ENCODE peak calls at places on chromosome 9, in seven cellular contexts. L is fibroblast of lung, R is tibial nerve, T is small intestine, M is aorta, C is adrenal gland, Q is body of pancreas. K is an unnamed sample.

GRCh38 chr9:27337833-27338526 is 41.0 kb upstream of the EQTN start:
- DNase-seq in T (peak; percentile 66), M (no peak), Q (no peak), R (no peak), C (peak; percentile 23), L (no peak), K (no peak)

GRCh38 chr9:136531904-136532798 is 13.7 kb downstream of the NOTCH1 start:
- DNase-seq in T (peak; percentile 53), C (no peak), L (no peak), R (no peak), Q (no peak), M (no peak), K (no peak)

GRCh38 chr9:120388000-120388855 is 191.7 kb downstream of the CDK5RAP2 start:
- DNase-seq in R (no peak), M (no peak), L (no peak), T (no peak), C (no peak), Q (no peak), K (no peak)

GRCh38 chr9:97310023-97310422 is 2.6 kb downstream of the CCDC180 start:
- DNase-seq in L (no peak), Q (no peak), T (no peak), C (no peak), R (no peak), M (no peak), K (no peak)

GRCh38 chr9:75658301-75658919 is 232.1 kb upstream of the PCSK5 start:
- DNase-seq in Q (no peak), R (no peak), L (peak; percentile 8), C (no peak), M (no peak), T (no peak), K (no peak)

GRCh38 chr9:122086873-122087272 is 6.2 kb downstream of the TTLL11 start:
- DNase-seq in Q (no peak), L (no peak), T (no peak), M (no peak), C (no peak), R (no peak), K (no peak)

GRCh38 chr9:61674465-61674864 is 484.6 kb downstream of the SPATA31A7 start:
- DNase-seq in R (no peak), T (no peak), C (no peak), M (peak; percentile 67), Q (no peak), L (no peak), K (no peak)

GRCh38 chr9:69299316-69299715 is 25.7 kb upstream of the ENTREP1 start:
- DNase-seq in R (no peak), T (no peak), L (no peak), C (no peak), M (no peak), Q (no peak), K (no peak)

GRCh38 chr9:131395027-131395744 is 1.3 kb downstream of the PRRC2B start:
- DNase-seq in L (peak; percentile 38), Q (peak; percentile 71), R (no peak), M (peak; percentile 60), T (peak; percentile 63), C (no peak), K (no peak)

DNA sequence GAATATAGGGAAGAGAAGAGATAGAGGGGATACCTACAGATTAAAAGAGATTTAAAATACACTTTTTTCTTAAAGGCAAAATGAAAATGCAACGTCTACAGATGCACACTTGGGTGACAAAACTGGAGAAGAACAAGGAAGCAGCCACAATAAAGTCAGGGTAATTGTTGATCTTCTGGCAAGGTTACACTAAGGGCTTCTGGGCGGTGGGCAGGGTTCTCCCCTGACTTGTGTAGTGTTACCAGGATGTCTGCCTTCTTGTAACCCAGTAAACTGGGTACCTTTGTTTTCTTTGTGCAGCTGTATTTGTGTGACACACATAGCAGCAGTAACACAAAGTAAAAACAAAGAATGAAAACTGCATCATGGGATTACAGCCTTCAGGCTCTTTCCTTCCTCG is 37.8 kb downstream of the EPB41L4B start:
- DNase-seq in M (no peak), L (no peak), C (no peak), Q (no peak), R (no peak), T (no peak), K (no peak)
- H3K27me3 ChIP-seq in M (no peaks in the 10 kb centered on the region), L (no peaks in the 10 kb centered on the region), C (no peaks in the 10 kb centered on the region), Q (no peaks in the 10 kb centered on the region), R (no peaks in the 10 kb centered on the region), T (no peaks in the 10 kb centered on the region), K (no peaks in the 10 kb centered on the region)

DNA sequence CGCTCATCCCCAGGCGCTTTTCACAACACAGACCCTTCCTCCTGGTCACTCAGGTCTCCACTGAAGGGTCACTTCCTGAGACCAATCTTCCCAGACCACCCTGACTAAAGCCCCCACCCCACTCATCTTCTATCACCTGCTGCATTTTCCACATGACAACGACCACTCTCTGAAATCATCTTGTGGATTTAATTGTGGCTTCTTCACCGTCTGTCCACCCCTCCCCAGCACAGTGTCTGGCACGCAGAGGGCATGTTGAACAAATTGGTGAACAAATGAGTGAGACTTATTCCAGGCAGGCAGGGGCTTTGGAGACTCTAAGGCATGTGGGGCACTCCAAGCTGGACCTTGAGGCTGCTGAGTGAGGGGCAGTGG is 8.8 kb downstream of the BARX1 start:
- DNase-seq in C (no peak), Q (no peak), T (no peak), L (no peak), M (no peak), R (no peak), K (no peak)
- H3K4me3 ChIP-seq in C (no peak overlapping the region), Q (no peak overlapping the region), T (no peak overlapping the region), L (no peak overlapping the region), M (no peak overlapping the region), R (no peak overlapping the region), K (no peak overlapping the region)

GRCh38 chr9:126605792-126606482 is 7.8 kb upstream of the LMX1B start:
- DNase-seq in R (no peak), L (no peak), M (peak; percentile 42), T (no peak), C (no peak), Q (no peak), K (no peak)

GRCh38 chr9:126607731-126608130 is 6.0 kb upstream of the LMX1B start:
- DNase-seq in C (no peak), Q (no peak), T (no peak), R (no peak), M (peak; percentile 30), L (no peak), K (no peak)

GRCh38 chr9:126608551-126608950 is 5.2 kb upstream of the LMX1B start:
- DNase-seq in T (no peak), C (no peak), R (no peak), L (no peak), Q (no peak), M (peak; percentile 51), K (no peak)

GRCh38 chr9:126606483-126606870 is 7.3 kb upstream of the LMX1B start:
- DNase-seq in C (no peak), M (no peak), R (no peak), T (no peak), L (no peak), Q (no peak), K (no peak)

DNA sequence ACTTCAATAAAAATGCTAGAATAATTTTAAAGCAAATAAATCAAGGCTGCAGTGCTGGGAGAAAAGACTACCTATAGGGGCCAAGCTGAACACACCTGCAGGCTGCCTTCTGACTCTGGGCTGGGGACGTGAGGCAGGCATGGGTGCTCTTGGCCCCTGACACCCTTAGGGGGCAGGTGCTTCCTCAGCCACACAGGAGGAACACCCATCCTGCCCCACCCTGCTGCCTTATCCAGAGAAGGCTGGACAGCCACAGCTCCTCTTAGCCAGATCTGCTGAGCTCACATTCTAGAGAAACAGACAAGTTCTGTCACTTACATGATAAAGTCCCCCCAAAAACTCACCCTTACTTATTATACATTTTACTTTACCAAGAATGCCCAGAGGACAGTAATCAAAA is 6.6 kb upstream of the LMX1B start:
- DNase-seq in C (no peak), L (no peak), R (no peak), T (no peak), M (peak; percentile 45), Q (no peak), K (no peak)
- H3K27me3 ChIP-seq in C (peaks cover 25% of the 10 kb centered on the region), L (peaks cover 37% of the 10 kb centered on the region), R (peaks cover 49% of the 10 kb centered on the region), T (peaks cover 7% of the 10 kb centered on the region), M (no peaks in the 10 kb centered on the region), Q (no peaks in the 10 kb centered on the region), K (peaks cover 7% of the 10 kb centered on the region)

GRCh38 chr9:138022756-138023393 is 145.3 kb downstream of the CACNA1B start:
- DNase-seq in R (no peak), T (no peak), M (peak; percentile 75), Q (no peak), C (no peak), L (no peak), K (no peak)
- H3K4me3 ChIP-seq in R (no peak overlapping the region), T (peak overlapping the region; percentile 29), M (no peak overlapping the region), Q (no peak overlapping the region), C (no peak overlapping the region), L (no peak overlapping the region), K (no peak overlapping the region)

GRCh38 chr9:124040935-124041816 is 29.6 kb downstream of the LHX2 start:
- DNase-seq in R (peak; percentile 39), Q (peak; percentile 64), M (peak; percentile 84), C (peak; percentile 43), T (no peak), L (no peak), K (peak; percentile 24)
- H3K27me3 ChIP-seq in R (peaks cover 95% of the 10 kb centered on the region), Q (no peaks in the 10 kb centered on the region), M (no peaks in the 10 kb centered on the region), C (peaks cover 29% of the 10 kb centered on the region), T (no peaks in the 10 kb centered on the region), L (peaks cover 32% of the 10 kb centered on the region), K (no peaks in the 10 kb centered on the region)

DNA sequence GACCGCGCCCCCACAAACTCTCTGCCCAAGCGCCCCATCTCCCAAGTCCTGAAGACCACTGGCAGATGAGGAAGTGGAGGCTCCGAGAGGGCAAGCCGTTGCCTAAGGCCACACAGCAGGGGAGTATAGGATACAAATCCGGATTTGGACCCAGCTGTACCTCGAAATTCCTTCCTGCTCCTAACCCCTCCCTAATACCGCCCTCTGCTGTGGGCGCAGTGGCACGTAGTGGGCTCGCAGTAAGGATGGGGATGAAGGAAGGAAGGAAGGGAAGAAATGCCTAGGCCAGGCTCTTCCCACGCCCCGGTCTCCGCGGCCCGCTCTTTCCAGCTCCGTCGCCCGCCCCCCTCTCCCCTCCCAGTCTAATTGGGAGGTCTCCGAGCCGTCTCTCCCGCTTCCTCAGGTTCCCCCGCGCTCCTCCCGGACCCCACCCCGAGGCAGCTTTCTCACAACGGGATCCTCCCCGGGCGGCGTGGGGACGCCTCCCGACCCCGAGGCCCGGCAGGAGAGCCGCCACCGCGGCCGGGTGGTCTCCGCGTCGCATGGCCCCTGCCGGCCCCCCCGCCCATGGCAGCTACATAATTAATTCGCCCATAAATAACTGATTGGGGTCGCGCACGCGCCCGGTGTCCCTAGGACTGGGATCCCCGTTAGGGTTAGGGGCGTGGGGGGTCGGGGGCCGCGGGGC is 138.9 kb downstream of the C9orf50 start:
- DNase-seq in L (peak; percentile 56), M (peak; percentile 83), C (no peak), T (no peak), R (no peak), Q (peak; percentile 40), K (peak; percentile 66)
- H3K4me3 ChIP-seq in L (no peak overlapping the region), M (peak overlapping the region; percentile 30), C (no peak overlapping the region), T (peak overlapping the region; percentile 61), R (peak overlapping the region; percentile 63), Q (peak overlapping the region; percentile 25), K (peak overlapping the region; percentile 50)

DNA sequence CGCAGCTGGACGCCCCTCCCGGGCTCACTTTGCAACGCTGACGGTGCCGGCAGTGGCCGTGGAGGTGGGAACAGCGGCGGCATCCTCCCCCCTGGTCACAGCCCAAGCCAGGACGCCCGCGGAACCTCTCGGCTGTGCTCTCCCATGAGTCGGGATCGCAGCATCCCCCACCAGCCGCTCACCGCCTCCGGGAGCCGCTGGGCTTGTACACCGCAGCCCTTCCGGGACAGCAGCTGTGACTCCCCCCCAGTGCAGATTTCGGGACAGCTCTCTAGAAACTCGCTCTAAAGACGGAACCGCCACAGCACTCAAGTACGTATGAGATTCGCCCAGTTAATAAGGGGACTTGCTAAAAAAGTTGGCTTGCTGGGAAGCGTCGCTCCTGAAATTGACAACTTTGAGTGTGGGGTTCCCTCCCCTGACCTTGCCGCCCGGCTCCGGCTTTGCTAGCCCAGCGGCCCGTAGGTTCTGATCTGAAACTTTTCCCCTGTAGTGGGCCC is 461 bp downstream of the NR4A3 start:
- DNase-seq in L (no peak), C (no peak), T (no peak), R (no peak), M (no peak), Q (no peak), K (no peak)
- H3K27me3 ChIP-seq in L (no peaks in the 10 kb centered on the region), C (no peaks in the 10 kb centered on the region), T (no peaks in the 10 kb centered on the region), R (peaks cover 35% of the 10 kb centered on the region), M (no peaks in the 10 kb centered on the region), Q (no peaks in the 10 kb centered on the region), K (no peaks in the 10 kb centered on the region)